ENCODE peak calls at places on chromosomes 5 and 9, in five cellular contexts. J is EH, N is kidney glomerular epithelial cell, V is right lobe of liver, E is aorta. A is an unnamed sample.

GRCh38 chr5:60024104-60024503 is 130.6 kb upstream of the PDE4D start:
- DNase-seq in J (no peak), N (no peak), V (no peak), E (no peak), A (no peak)

GRCh38 chr5:180093651-180094382 is 22.3 kb upstream of the RNF130 start:
- DNase-seq in J (no peak), N (no peak), V (no peak), E (peak; percentile 72), A (no peak)

GRCh38 chr5:65753189-65753588 is 31.2 kb downstream of the NLN start:
- DNase-seq in J (no peak), N (no peak), V (no peak), E (no peak), A (no peak)

GRCh38 chr5:113614191-113614590 is 100.7 kb downstream of the YTHDC2 start:
- DNase-seq in J (peak; percentile 43), N (no peak), V (no peak), E (no peak), A (no peak)

GRCh38 chr9:85224301-85224700 is 517.5 kb downstream of the AGTPBP1 start:
- DNase-seq in J (no peak), N (no peak), V (no peak), E (no peak), A (no peak)

GRCh38 chr9:112180387-112180881 is 5.3 kb upstream of the SUSD1 start:
- DNase-seq in J (peak; percentile 56), N (peak; percentile 20), V (no peak), E (no peak), A (no peak)

GRCh38 chr5:166716856-166717492 is 1574.5 kb upstream of the WWC1 start:
- DNase-seq in J (no peak), N (no peak), V (no peak), E (no peak), A (no peak)

GRCh38 chr5:163460562-163461176 is at the start of gene HMMR:
- DNase-seq in J (peak; percentile 40), N (no peak), V (no peak), E (no peak), A (peak; percentile 41)

A was measured in ovary.